ENCODE peak calls at places on chromosomes 13 and 19, in eight cellular contexts. G, D, L, Q, I, C, Y and M are unnamed samples.

GRCh38 chr13:33560722-33561121 is 257.2 kb upstream of the RFC3 start:
- DNase-seq in G (no peak), D (no peak), L (peak; percentile 52), Q (no peak), I (no peak), C (no peak), Y (no peak), M (no peak)

GRCh38 chr19:35266904-35267817 is 1.6 kb upstream of the USF2 start:
- DNase-seq in G (peak; percentile 57), D (no peak), L (no peak), Q (no peak), I (peak; percentile 39), C (peak; percentile 34), Y (peak; percentile 69), M (peak; percentile 67)

GRCh38 chr13:39929583-39929982 is 274.1 kb downstream of the COG6 start:
- DNase-seq in G (no peak), D (no peak), L (no peak), Q (no peak), I (no peak), C (no peak), Y (no peak), M (no peak)

GRCh38 chr19:47699360-47699917 is 13.8 kb upstream of the EHD2 start:
- DNase-seq in G (peak; percentile 41), D (no peak), L (peak; percentile 27), Q (no peak), I (peak; percentile 86), C (peak; percentile 67), Y (no peak), M (peak; percentile 92)

GRCh38 chr19:35767288-35768081 is 7.9 kb upstream of the ARHGAP33 start:
- DNase-seq in G (no peak), D (no peak), L (no peak), Q (no peak), I (no peak), C (no peak), Y (no peak), M (no peak)

GRCh38 chr19:3632098-3632497 is 5.5 kb upstream of the CACTIN start:
- DNase-seq in G (no peak), D (no peak), L (no peak), Q (no peak), I (no peak), C (no peak), Y (no peak), M (no peak)

GRCh38 chr19:39264306-39265290 is 3.6 kb upstream of the IFNL2 start:
- DNase-seq in G (no peak), D (no peak), L (no peak), Q (no peak), I (no peak), C (peak; percentile 28), Y (no peak), M (no peak)

GRCh38 chr13:79451500-79451962 is 29.4 kb upstream of the NDFIP2 start:
- DNase-seq in G (peak; percentile 25), D (peak; percentile 92), L (peak; percentile 77), Q (no peak), I (peak; percentile 8), C (no peak), Y (no peak), M (peak; percentile 76)

DNA sequence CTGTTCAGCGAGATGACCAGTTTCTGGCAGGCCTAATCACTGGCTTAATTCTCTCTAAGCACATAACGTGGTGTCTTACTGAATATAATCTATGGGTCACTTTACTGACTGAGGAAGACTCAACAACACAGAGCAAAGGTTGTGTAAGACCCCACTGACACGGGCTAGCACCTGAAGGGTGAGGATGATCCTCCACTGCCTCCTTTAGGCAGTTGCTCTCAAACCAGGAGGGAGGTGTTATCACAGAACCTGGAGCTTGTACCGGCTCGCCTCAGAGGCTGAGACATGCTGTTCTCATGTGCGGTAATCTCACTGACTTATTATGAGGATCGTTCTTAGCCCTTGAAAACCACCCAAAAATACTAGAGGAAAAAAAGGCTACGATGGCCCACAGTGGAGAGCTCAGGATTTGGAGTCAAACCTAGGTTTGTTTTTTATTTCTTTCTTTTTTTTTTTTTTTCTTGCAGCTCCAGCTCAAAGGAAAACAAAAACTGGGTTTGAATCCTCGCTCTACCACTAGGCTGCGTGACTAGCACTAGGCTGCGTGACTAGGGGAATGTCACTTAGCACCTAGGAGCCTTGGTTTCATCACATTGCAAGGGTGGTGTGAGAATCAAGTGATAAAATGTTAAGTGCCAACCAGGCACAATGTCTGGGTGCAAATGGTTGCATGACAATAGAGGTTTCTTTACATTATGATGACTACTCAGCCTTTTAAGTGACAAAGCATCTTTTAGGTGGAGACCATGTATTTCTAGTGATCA is 28.1 kb downstream of the RCBTB2 start:
- DNase-seq in G (no peak), D (no peak), L (no peak), Q (no peak), I (no peak), C (no peak), Y (no peak), M (no peak)
- TF ChIP-seq CTCF in G (no peak), D (no peak), L (no peak), Q (no peak), I (no peak), C (no peak), Y (no peak), M (no peak)

GRCh38 chr13:73107459-73107858 is 48.7 kb downstream of the KLF5 start:
- DNase-seq in G (no peak), D (no peak), L (no peak), Q (no peak), I (no peak), C (no peak), Y (no peak), M (no peak)
- TF ChIP-seq CTCF in G (no peak), D (no peak), L (no peak), Q (no peak), I (no peak), C (no peak), Y (no peak), M (no peak)

GRCh38 chr13:42215578-42216421 is 56.2 kb upstream of the AKAP11 start:
- DNase-seq in G (no peak), D (peak; percentile 60), L (peak; percentile 52), Q (no peak), I (peak; percentile 55), C (peak; percentile 28), Y (no peak), M (peak; percentile 17)
- TF ChIP-seq CTCF in G (no peak), D (peak; percentile 67), L (peak; percentile 58), Q (no peak), I (peak; percentile 41), C (peak; percentile 66), Y (peak; percentile 11), M (peak; percentile 60)

GRCh38 chr19:29107831-29108230 is 105.1 kb downstream of the UQCRFS1 start:
- DNase-seq in G (no peak), D (no peak), L (no peak), Q (no peak), I (no peak), C (no peak), Y (no peak), M (no peak)

GRCh38 chr19:29106353-29106885 is 106.5 kb downstream of the UQCRFS1 start:
- DNase-seq in G (no peak), D (no peak), L (no peak), Q (no peak), I (no peak), C (no peak), Y (no peak), M (no peak)

GRCh38 chr19:29111581-29111980 is 101.4 kb downstream of the UQCRFS1 start:
- DNase-seq in G (no peak), D (no peak), L (no peak), Q (no peak), I (no peak), C (no peak), Y (no peak), M (no peak)

GRCh38 chr19:29104605-29105241 is 108.2 kb downstream of the UQCRFS1 start:
- DNase-seq in G (no peak), D (no peak), L (no peak), Q (no peak), I (no peak), C (no peak), Y (no peak), M (no peak)

GRCh38 chr19:29105629-29106352 is 107.2 kb downstream of the UQCRFS1 start:
- DNase-seq in G (no peak), D (no peak), L (no peak), Q (no peak), I (no peak), C (no peak), Y (no peak), M (no peak)
- TF ChIP-seq CTCF in G (no peak), D (no peak), L (no peak), Q (no peak), I (no peak), C (no peak), Y (no peak), M (no peak)